ENCODE peak calls at places on chromosomes 13 and 19, in seven cellular contexts. G, T, Q, U, K, I and L are unnamed samples.

GRCh38 chr19:14383898-14384669 is 2.8 kb downstream of the ADGRE5 start:
- DNase-seq in G (no peak), T (peak; percentile 44), Q (peak; percentile 83), U (no peak), K (no peak), I (peak; percentile 55), L (no peak)

GRCh38 chr19:10701955-10702307 is 692 bp downstream of the QTRT1 start:
- DNase-seq in G (peak; percentile 38), T (peak; percentile 77), Q (peak; percentile 40), U (no peak), K (peak; percentile 65), I (no peak), L (no peak)

GRCh38 chr13:44713793-44714469 is 137.8 kb upstream of the TSC22D1 start:
- DNase-seq in G (no peak), T (peak; percentile 95), Q (peak; percentile 89), U (peak; percentile 83), K (peak; percentile 45), I (peak; percentile 94), L (peak; percentile 31)

GRCh38 chr13:106063591-106064308 is 471.7 kb downstream of the EFNB2 start:
- DNase-seq in G (no peak), T (no peak), Q (peak; percentile 81), U (no peak), K (no peak), I (peak; percentile 83), L (no peak)

GRCh38 chr19:31538879-31539278 is 189.6 kb upstream of the TSHZ3 start:
- DNase-seq in G (no peak), T (no peak), Q (no peak), U (no peak), K (peak; percentile 4), I (no peak), L (no peak)

GRCh38 chr13:39448831-39449230 is 154.2 kb downstream of the LHFPL6 start:
- DNase-seq in G (no peak), T (no peak), Q (no peak), U (no peak), K (no peak), I (no peak), L (no peak)

GRCh38 chr13:49220856-49221614 is 897 bp downstream of the MLNR start:
- DNase-seq in G (no peak), T (peak; percentile 37), Q (no peak), U (no peak), K (peak; percentile 41), I (peak; percentile 12), L (no peak)

GRCh38 chr19:49567722-49568454 is 12.5 kb downstream of the NOSIP start:
- DNase-seq in G (no peak), T (no peak), Q (no peak), U (no peak), K (no peak), I (no peak), L (no peak)

GRCh38 chr13:62375653-62376052 is 960.0 kb upstream of the PCDH20 start:
- DNase-seq in G (no peak), T (no peak), Q (no peak), U (no peak), K (no peak), I (no peak), L (no peak)

GRCh38 chr19:2385053-2385721 is 25.1 kb downstream of the TMPRSS9 start:
- DNase-seq in G (no peak), T (peak; percentile 92), Q (peak; percentile 80), U (peak; percentile 98), K (peak; percentile 96), I (peak; percentile 79), L (peak; percentile 75)

GRCh38 chr13:34411881-34412280 is 530.2 kb upstream of the NBEA start:
- DNase-seq in G (no peak), T (no peak), Q (no peak), U (peak; percentile 38), K (no peak), I (no peak), L (no peak)

GRCh38 chr19:10352764-10353671 is 13.6 kb upstream of the ICAM3 start:
- DNase-seq in G (peak; percentile 85), T (peak; percentile 94), Q (peak; percentile 35), U (no peak), K (peak; percentile 98), I (no peak), L (peak; percentile 90)

GRCh38 chr19:934865-935422 is 9.1 kb downstream of the ARID3A start:
- DNase-seq in G (no peak), T (no peak), Q (no peak), U (peak; percentile 82), K (no peak), I (peak; percentile 49), L (no peak)

GRCh38 chr19:50858896-50859295 is 4.2 kb downstream of the KLK3 start:
- DNase-seq in G (no peak), T (no peak), Q (no peak), U (no peak), K (peak; percentile 82), I (no peak), L (no peak)

GRCh38 chr13:25249001-25249543 is 38.2 kb downstream of the MTMR6 start:
- DNase-seq in G (no peak), T (peak; percentile 61), Q (peak; percentile 34), U (no peak), K (no peak), I (peak; percentile 43), L (no peak)

GRCh38 chr13:97234742-97235141 is 12.6 kb downstream of the MBNL2 start:
- DNase-seq in G (no peak), T (no peak), Q (no peak), U (no peak), K (no peak), I (no peak), L (no peak)

DNA sequence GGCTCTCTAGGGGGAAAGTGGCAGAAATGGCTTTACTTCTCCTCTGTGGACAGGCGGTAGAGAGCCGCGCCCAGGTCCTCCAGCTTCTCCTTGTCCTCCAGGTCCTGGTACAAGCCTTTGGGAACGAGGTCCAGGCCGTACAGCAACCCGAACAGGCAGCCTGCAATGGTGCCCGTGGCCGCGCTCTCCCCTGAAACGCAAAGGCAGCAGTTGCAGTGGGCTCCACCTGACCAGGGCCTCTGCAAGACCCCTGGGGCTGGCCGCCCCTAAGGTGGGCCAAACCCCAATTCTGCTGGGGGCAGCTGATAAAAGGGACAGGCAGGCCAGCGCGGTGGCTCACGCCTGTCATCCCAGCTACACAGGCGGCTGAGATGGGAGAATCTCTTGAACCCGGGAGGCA is 30.5 kb downstream of the ADPRHL1 start:
- DNase-seq in G (no peak), T (no peak), Q (no peak), U (no peak), K (no peak), I (no peak), L (no peak)
- H2BK5ac ChIP-seq in G (no peak overlapping the region), T (no peak overlapping the region), Q (no peak overlapping the region), U (no peak overlapping the region), K (no peak overlapping the region), I (no peak overlapping the region), L (no peak overlapping the region)

GRCh38 chr19:41371541-41371940 is 4.8 kb upstream of the TMEM91 start:
- DNase-seq in G (no peak), T (no peak), Q (no peak), U (peak; percentile 74), K (no peak), I (no peak), L (no peak)

GRCh38 chr19:41376241-41376997 is at the start of gene TMEM91:
- DNase-seq in G (no peak), T (peak; percentile 63), Q (peak; percentile 64), U (no peak), K (peak; percentile 69), I (no peak), L (no peak)

GRCh38 chr19:41373993-41374392 is 2.3 kb upstream of the TMEM91 start:
- DNase-seq in G (no peak), T (no peak), Q (peak; percentile 47), U (peak; percentile 72), K (no peak), I (peak; percentile 92), L (no peak)

GRCh38 chr19:41377977-41378707 is 1.8 kb downstream of the TMEM91 start:
- DNase-seq in G (no peak), T (peak; percentile 80), Q (peak; percentile 54), U (no peak), K (peak; percentile 73), I (no peak), L (peak; percentile 68)

GRCh38 chr19:41376998-41377365 is 649 bp downstream of the TMEM91 start:
- DNase-seq in G (no peak), T (no peak), Q (no peak), U (no peak), K (no peak), I (no peak), L (no peak)
- H2BK5ac ChIP-seq in G (no peak overlapping the region), T (no peak overlapping the region), Q (no peak overlapping the region), U (no peak overlapping the region), K (no peak overlapping the region), I (no peak overlapping the region), L (peak overlapping the region; percentile 35)

DNA sequence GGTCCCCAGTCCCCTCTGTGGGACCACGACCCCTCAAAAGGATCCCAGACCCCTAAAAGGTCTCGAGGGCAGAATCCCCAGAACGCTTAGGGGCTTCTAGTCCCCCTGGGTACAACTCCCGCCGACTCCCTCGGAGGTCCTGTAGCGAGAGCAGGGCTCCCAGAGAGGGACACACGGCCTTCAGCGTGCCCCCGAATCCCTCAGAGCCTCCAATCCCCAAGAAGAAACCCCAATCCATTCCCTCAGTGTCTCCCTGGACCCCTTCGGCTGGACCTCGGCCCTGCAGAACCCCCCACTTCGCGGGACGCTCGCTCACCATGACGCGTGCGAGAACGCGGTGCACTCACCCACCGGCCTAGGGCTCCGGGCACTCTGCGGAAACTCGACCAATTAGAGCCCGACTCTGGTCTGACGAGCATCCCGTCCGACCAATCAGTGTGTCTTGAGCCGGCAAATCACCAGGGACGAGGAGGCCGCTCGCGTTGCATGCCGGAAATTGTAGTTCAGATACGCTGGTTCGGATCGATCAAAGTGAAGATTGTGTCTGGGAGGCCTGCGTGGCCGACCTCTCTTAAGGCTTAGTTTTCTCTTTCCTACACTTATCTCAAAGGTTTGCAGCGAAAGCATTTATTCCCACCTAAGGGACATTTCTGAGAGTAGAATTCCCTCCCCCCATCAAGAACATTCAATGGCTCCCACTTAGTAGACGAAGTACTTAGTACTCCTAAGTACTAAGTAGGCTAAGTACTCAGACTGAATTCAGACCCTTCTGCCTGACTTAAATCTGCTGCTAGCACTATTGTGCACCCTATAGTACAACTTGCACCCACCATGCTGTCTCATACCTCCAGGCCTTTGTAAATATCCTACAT is at the start of gene TMEM161A:
- DNase-seq in G (peak; percentile 97), T (peak; percentile 99), Q (peak; percentile 99), U (peak; percentile 96), K (peak; percentile 99), I (peak; percentile 99), L (peak; percentile 98)
- H2BK5ac ChIP-seq in G (peak within 1 kb of the TSS; percentile 22), T (no peak within 1 kb of the TSS), Q (no peak within 1 kb of the TSS), U (peak within 1 kb of the TSS; percentile 31), K (no peak within 1 kb of the TSS), I (peak within 1 kb of the TSS; percentile 69), L (no peak within 1 kb of the TSS)

GRCh38 chr13:102563267-102563666 is 33.5 kb upstream of the TPP2 start:
- DNase-seq in G (no peak), T (no peak), Q (no peak), U (no peak), K (no peak), I (no peak), L (no peak)

GRCh38 chr13:102555914-102556553 is 40.8 kb upstream of the TPP2 start:
- DNase-seq in G (peak; percentile 17), T (peak; percentile 53), Q (peak; percentile 31), U (no peak), K (no peak), I (peak; percentile 26), L (no peak)

GRCh38 chr13:102556806-102557205 is 40.0 kb upstream of the TPP2 start:
- DNase-seq in G (no peak), T (no peak), Q (no peak), U (no peak), K (no peak), I (no peak), L (no peak)

GRCh38 chr13:102561933-102562332 is 34.9 kb upstream of the TPP2 start:
- DNase-seq in G (no peak), T (no peak), Q (no peak), U (no peak), K (no peak), I (no peak), L (no peak)

GRCh38 chr13:102558029-102558428 is 38.8 kb upstream of the TPP2 start:
- DNase-seq in G (no peak), T (no peak), Q (no peak), U (no peak), K (no peak), I (no peak), L (no peak)
- H2BK5ac ChIP-seq in G (no peak overlapping the region), T (no peak overlapping the region), Q (no peak overlapping the region), U (no peak overlapping the region), K (no peak overlapping the region), I (no peak overlapping the region), L (no peak overlapping the region)